ENCODE peak calls at places on chromosome 17, in nine cellular contexts. C is stimulated activated CD4-positive, alpha-beta T cell treated with anti-CD3 and anti-CD28 coated beads, Interleukin-4, amount 100 ng/mL, for 48 hours; J is GM18507; A is effector memory CD4-positive, alpha-beta T cell; X is NCI-H2029; P is NCI-H1092 treated with DMSO at 0.1 percent for 48 hours; S is dorsolateral prefrontal cortex; Y is K562; O is stimulated activated CD8-positive, alpha-beta memory T cell treated with anti-CD3 and anti-CD28 coated beads, Interleukin-2, amount 100 ng/mL, for 48 hours. Z is an unnamed sample.

GRCh38 chr17:71649986-71650385 is 470.8 kb upstream of the SOX9 start:
- DNase-seq in C (no peak), J (no peak), A (no peak), X (no peak), P (no peak), S (no peak), Y (no peak), O (no peak), Z (no peak)

GRCh38 chr17:30174556-30174955 is 57.9 kb downstream of the NSRP1 start:
- DNase-seq in C (no peak), J (no peak), A (no peak), X (no peak), P (no peak), S (no peak), Y (no peak), O (no peak), Z (no peak)

GRCh38 chr17:38451840-38452529 is 23.7 kb downstream of the ARHGAP23 start:
- DNase-seq in C (no peak), J (no peak), A (no peak), X (no peak), P (no peak), S (peak; percentile 73), Y (peak; percentile 41), O (no peak), Z (no peak)

GRCh38 chr17:49915670-49916069 is 53.3 kb upstream of the DLX4 start:
- DNase-seq in C (no peak), J (no peak), A (no peak), X (no peak), P (no peak), S (no peak), Y (no peak), O (no peak), Z (no peak)

GRCh38 chr17:28643979-28644781 is 778 bp downstream of the BLTP2 start:
- DNase-seq in C (no peak), J (no peak), A (peak; percentile 7), X (peak; percentile 4), P (peak; percentile 3), S (no peak), Y (peak; percentile 65), O (no peak), Z (no peak)

GRCh38 chr17:55845385-55845784 is 94.5 kb downstream of the PCTP start:
- DNase-seq in C (peak; percentile 4), J (no peak), A (no peak), X (no peak), P (peak; percentile 4), S (peak; percentile 57), Y (no peak), O (peak; percentile 4), Z (no peak)

GRCh38 chr17:496761-497586 is 144.4 kb upstream of the RPH3AL start:
- DNase-seq in C (no peak), J (no peak), A (no peak), X (no peak), P (no peak), S (no peak), Y (no peak), O (no peak), Z (no peak)

GRCh38 chr17:8153550-8153956 is 1.3 kb upstream of the PER1 start:
- DNase-seq in C (peak; percentile 58), J (no peak), A (peak; percentile 35), X (no peak), P (no peak), S (peak; percentile 90), Y (no peak), O (no peak), Z (no peak)

GRCh38 chr17:58242171-58242784 is 3.9 kb downstream of the LPO start:
- DNase-seq in C (peak; percentile 35), J (no peak), A (no peak), X (no peak), P (no peak), S (no peak), Y (no peak), O (no peak), Z (no peak)

GRCh38 chr17:4710693-4711634 is 532 bp downstream of the ARRB2 start:
- DNase-seq in C (no peak), J (no peak), A (no peak), X (no peak), P (no peak), S (no peak), Y (peak; percentile 26), O (no peak), Z (no peak)

GRCh38 chr17:8954339-8954738 is 11.2 kb downstream of the PIK3R5 start:
- DNase-seq in C (no peak), J (no peak), A (peak; percentile 74), X (no peak), P (no peak), S (no peak), Y (no peak), O (no peak), Z (no peak)

GRCh38 chr17:69159418-69159817 is 17.7 kb upstream of the ABCA6 start:
- DNase-seq in C (no peak), J (no peak), A (no peak), X (no peak), P (no peak), S (no peak), Y (no peak), O (no peak), Z (no peak)

GRCh38 chr17:2368383-2368782 is 31.1 kb downstream of the SGSM2 start:
- DNase-seq in C (no peak), J (no peak), A (no peak), X (no peak), P (no peak), S (no peak), Y (no peak), O (no peak), Z (no peak)

GRCh38 chr17:2239882-2240430 is 63.6 kb downstream of the SMG6 start:
- DNase-seq in C (no peak), J (no peak), A (no peak), X (no peak), P (no peak), S (peak; percentile 61), Y (no peak), O (no peak), Z (no peak)

GRCh38 chr17:75472119-75472518 is 15.7 kb downstream of the TMEM94 start:
- DNase-seq in C (no peak), J (no peak), A (no peak), X (peak; percentile 30), P (peak; percentile 55), S (no peak), Y (no peak), O (no peak), Z (no peak)

GRCh38 chr17:73119631-73120030 is 27.1 kb upstream of the SLC39A11 start:
- DNase-seq in C (no peak), J (no peak), A (no peak), X (no peak), P (no peak), S (no peak), Y (no peak), O (no peak), Z (no peak)